ENCODE peak calls at places on chromosomes 1 and 21, in eight cellular contexts. B is RWPE1, R is WTC11, V is A549, G is tibial artery, P is colonic mucosa, A is cardiac muscle cell, O is AG10803. H is an unnamed sample.

GRCh38 chr1:39540504-39541031 is 36.0 kb downstream of the PABPC4 start:
- DNase-seq in A (no peak), O (peak), V (no peak), P (no peak), G (peak), B (no peak), R (no peak), H (no peak)

GRCh38 chr1:119188926-119189325 is 48.5 kb upstream of the WARS2 start:
- DNase-seq in O (peak), P (no peak), B (no peak), G (no peak), A (no peak), R (no peak), V (no peak), H (no peak)

GRCh38 chr1:197910120-197911110 is 6.8 kb upstream of the LHX9 start:
- DNase-seq in R (no peak), P (no peak), O (no peak), A (no peak), V (no peak), B (no peak), G (no peak), H (peak)

GRCh38 chr21:44875341-44875740 is 1.9 kb upstream of the PTTG1IP start:
- DNase-seq in O (peak), G (no peak), P (no peak), A (no peak), R (no peak), V (no peak), B (no peak), H (no peak)

GRCh38 chr21:33201945-33202344 is 27.8 kb upstream of the IFNAR2 start:
- DNase-seq in P (peak), O (peak), V (no peak), A (no peak), G (no peak), R (no peak), B (no peak), H (no peak)

GRCh38 chr1:17755120-17755519 is at the start of gene ACTL8:
- DNase-seq in R (peak), A (no peak), O (no peak), B (no peak), P (no peak), G (no peak), V (no peak), H (no peak)

GRCh38 chr1:116311756-116312691 is 61.0 kb upstream of the ATP1A1 start:
- DNase-seq in R (no peak), O (no peak), A (no peak), P (peak), B (peak), V (no peak), G (no peak), H (no peak)

GRCh38 chr1:156076609-156077429 is 5.4 kb downstream of the MEX3A start:
- DNase-seq in O (no peak), G (no peak), A (no peak), R (peak), V (no peak), P (no peak), B (no peak), H (peak)

GRCh38 chr1:153353226-153353947 is 4.3 kb upstream of the S100A9 start:
- DNase-seq in G (no peak), R (peak), O (no peak), V (peak), B (peak), A (peak), P (peak), H (peak)

GRCh38 chr1:243270097-243270864 is 14.4 kb downstream of the SDCCAG8 start:
- DNase-seq in A (no peak), G (no peak), V (no peak), P (no peak), O (no peak), B (no peak), R (no peak), H (no peak)

GRCh38 chr1:209673631-209674417 is 1.4 kb upstream of the G0S2 start:
- DNase-seq in V (no peak), B (no peak), G (no peak), R (no peak), A (no peak), P (peak), O (peak), H (no peak)

GRCh38 chr1:78240755-78241154 is 195.0 kb downstream of the GIPC2 start:
- DNase-seq in G (no peak), R (no peak), A (no peak), V (no peak), B (no peak), P (no peak), O (peak), H (no peak)

GRCh38 chr1:155179107-155180031 is 5.7 kb downstream of the TRIM46 start:
- DNase-seq in G (peak), V (no peak), P (peak), R (no peak), A (no peak), B (no peak), O (no peak), H (no peak)

GRCh38 chr1:107934573-107934972 is 30.4 kb downstream of the VAV3 start:
- DNase-seq in V (no peak), R (no peak), O (peak), B (no peak), G (no peak), P (no peak), A (no peak), H (no peak)

GRCh38 chr21:45986316-45987051 is 4.9 kb downstream of the COL6A1 start:
- DNase-seq in V (no peak), O (no peak), G (peak), P (no peak), A (no peak), B (no peak), R (peak), H (no peak)

GRCh38 chr1:50610563-50610962 is 187.3 kb upstream of the DMRTA2 start:
- DNase-seq in V (no peak), R (no peak), A (no peak), O (no peak), P (no peak), B (no peak), G (no peak), H (no peak)

GRCh38 chr21:18251065-18251464 is 6.4 kb downstream of the CHODL start:
- DNase-seq in R (no peak), G (no peak), B (no peak), P (no peak), A (no peak), V (no peak), O (no peak), H (no peak)

GRCh38 chr1:10835423-10836421 is 39.3 kb upstream of the CASZ1 start:
- DNase-seq in B (peak), G (no peak), R (peak), V (no peak), P (peak), A (peak), O (peak), H (peak)

GRCh38 chr1:186849824-186850223 is 21.1 kb downstream of the PLA2G4A start:
- DNase-seq in G (no peak), P (no peak), A (no peak), R (no peak), B (no peak), V (no peak), O (no peak), H (no peak)

GRCh38 chr1:93108335-93108734 is 29.3 kb downstream of the MTF2 start:
- DNase-seq in B (no peak), G (no peak), A (no peak), V (no peak), O (no peak), P (no peak), R (no peak), H (no peak)

GRCh38 chr1:183989604-183990003 is 47.9 kb downstream of the COLGALT2 start:
- DNase-seq in P (no peak), O (no peak), G (no peak), A (no peak), B (no peak), V (no peak), R (no peak), H (no peak)

GRCh38 chr1:204830671-204831585 is 39.7 kb upstream of the NFASC start:
- DNase-seq in P (no peak), R (no peak), O (no peak), A (peak), G (no peak), B (no peak), V (no peak), H (no peak)

GRCh38 chr1:204821924-204822323 is 48.7 kb upstream of the NFASC start:
- DNase-seq in A (no peak), B (no peak), G (no peak), O (no peak), V (no peak), P (no peak), R (no peak), H (no peak)

GRCh38 chr1:204829133-204829532 is 41.5 kb upstream of the NFASC start:
- DNase-seq in V (no peak), O (no peak), R (no peak), A (no peak), P (no peak), B (no peak), G (no peak), H (no peak)

GRCh38 chr1:204828352-204828850 is 42.3 kb upstream of the NFASC start:
- DNase-seq in R (peak), A (peak), B (peak), V (peak), G (peak), P (peak), O (peak), H (peak)

DNA sequence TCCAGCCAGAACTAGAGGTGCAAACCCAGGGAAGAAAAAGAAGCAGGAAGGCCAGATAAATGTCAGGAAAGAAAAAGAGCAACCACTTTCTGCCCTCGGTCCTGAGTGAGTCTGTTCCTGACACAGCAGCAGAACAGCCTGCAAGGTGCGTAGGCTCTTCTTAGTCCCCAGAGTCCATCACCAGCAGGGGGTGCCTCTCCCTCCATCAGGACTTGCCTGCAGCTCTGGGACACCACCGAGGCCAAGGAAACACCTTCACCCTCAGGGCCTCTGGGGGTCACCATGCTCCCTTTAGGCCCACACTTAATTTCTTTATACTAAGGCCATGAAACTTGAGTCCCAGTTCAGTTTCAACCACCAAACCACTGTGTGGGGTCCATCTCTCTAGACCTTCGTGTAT is 43.7 kb upstream of the NFASC start:
- DNase-seq in A (peak), P (peak), B (no peak), V (peak), O (peak), G (no peak), R (peak), H (peak)
- TF ChIP-seq CTCF in A (no peak), P (peak), B (no peak), V (peak), O (peak), G (no peak), R (no peak), H (no peak)

DNA sequence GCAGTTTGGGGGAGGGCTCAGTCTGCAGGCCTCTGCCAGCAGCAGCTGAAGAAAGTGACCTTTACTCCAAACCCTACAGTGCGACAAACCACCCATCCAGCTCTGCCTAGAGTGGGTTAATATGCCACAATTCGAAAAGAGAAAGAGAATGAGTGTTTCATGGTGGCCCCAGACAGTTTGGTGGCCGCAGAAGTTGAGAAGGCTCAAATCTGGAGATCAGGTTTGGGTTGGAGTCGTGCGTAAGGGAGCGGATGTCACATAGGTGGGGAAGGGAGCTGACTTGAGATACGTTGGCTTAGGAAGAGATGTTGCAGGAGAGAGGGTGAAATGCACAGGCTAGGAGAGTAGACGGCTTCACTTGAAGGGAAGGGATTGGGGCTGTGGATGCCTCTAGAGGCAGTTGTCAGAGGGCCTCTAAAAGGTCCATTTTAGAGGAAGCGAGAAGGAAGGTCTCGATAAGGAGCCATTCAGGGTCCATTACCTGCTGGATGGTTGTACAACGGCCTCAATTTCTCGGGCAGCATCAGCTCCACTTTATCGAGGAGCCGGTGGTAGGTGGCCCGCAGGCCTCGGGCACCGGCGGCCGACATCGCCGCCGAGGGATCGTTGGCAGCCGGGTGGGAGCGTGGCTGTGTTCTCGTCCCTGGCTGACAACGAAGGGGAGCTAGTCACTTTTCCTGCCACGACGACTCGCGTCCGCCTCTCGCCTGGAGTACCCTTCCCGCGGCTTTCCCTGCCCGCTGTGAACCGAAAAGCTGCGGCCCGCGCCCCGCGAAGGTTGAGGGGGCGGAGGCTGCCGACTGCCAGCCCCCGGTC is 1.0 kb upstream of the DCAF6 start:
- DNase-seq in V (peak), P (peak), A (no peak), O (peak), R (no peak), B (peak), G (no peak), H (peak)
- TF ChIP-seq CTCF in V (no peak), P (no peak), A (no peak), O (no peak), R (no peak), B (no peak), G (no peak), H (no peak)

DNA sequence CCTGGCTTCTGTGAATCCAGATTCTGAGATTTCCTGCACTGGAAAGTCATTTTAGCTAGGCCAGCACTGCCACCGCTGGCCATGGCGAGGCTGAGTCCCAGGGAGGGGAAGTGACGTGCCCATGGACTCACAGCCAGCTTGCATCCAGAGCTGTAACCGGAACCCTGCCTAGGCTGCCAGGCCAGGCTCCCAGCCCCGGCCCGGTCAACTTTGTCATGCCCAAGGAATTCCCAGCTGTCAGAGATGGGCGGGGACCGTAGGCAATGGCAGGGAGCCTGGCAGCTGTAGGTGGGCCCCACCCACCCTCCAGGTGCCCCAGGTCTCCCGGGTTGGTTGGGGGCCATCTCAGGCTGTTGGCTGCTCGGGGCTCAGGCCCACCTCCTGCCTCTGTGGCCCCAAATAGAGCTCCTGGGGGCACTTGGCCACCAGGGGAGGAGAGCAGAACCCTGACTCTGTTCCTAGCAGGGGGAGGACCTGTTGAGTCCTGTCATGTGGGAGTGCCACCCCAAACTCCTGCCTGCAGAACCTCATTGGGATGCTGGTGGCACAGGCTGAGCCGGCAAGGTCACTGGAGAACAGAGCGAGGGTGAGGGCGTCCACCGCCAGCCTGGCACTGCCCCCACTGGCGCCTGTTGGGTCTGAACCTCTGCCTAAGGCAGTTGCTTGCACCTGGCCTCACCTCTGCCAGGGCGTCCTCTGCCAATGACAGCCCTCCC is 57.8 kb downstream of the FOXO6 start:
- DNase-seq in A (no peak), G (peak), V (peak), R (no peak), P (peak), B (peak), O (peak), H (no peak)
- TF ChIP-seq CTCF in A (peak), G (no peak), V (no peak), R (no peak), P (no peak), B (peak), O (peak), H (no peak)

GRCh38 chr1:205475855-205476254 is 20.0 kb upstream of the BLACAT1 start:
- DNase-seq in V (no peak), A (no peak), G (no peak), B (no peak), O (no peak), P (no peak), R (no peak), H (no peak)

GRCh38 chr1:205477759-205478247 is 22.0 kb upstream of the BLACAT1 start:
- DNase-seq in V (peak), G (peak), P (peak), R (no peak), A (no peak), O (peak), B (peak), H (no peak)

GRCh38 chr1:205477121-205477758 is 21.4 kb upstream of the BLACAT1 start:
- DNase-seq in A (no peak), O (no peak), B (peak), V (no peak), R (peak), G (no peak), P (no peak), H (no peak)

GRCh38 chr1:205474571-205474970 is 18.7 kb upstream of the BLACAT1 start:
- DNase-seq in B (no peak), A (no peak), P (no peak), O (no peak), V (no peak), R (no peak), G (no peak), H (no peak)

DNA sequence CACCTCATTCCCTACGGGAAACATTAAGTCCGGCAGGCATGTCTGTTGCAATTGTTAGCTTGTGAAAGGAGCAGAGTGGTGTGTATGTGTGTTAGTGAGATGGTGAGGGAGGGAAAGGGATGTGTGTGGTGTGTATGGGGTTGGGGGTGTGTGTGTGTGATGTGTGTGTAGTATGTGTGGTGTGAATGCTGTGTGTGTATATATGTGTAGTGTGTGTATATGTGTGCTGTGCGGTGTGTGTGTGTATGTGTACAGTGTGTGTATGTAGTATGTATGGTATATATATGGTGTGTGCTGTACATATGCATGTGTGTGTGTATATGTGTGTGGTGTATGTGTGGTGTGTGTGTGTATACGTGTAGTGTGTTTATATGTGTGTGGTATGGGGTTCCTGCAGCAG is 20.8 kb upstream of the BLACAT1 start:
- DNase-seq in O (no peak), G (no peak), V (no peak), B (no peak), P (no peak), A (no peak), R (no peak), H (no peak)
- TF ChIP-seq CTCF in O (no peak), G (no peak), V (no peak), B (no peak), P (no peak), A (no peak), R (no peak), H (no peak)

GRCh38 chr1:48356901-48357300 is 115.1 kb downstream of the SPATA6 start:
- DNase-seq in A (no peak), B (no peak), O (no peak), G (no peak), P (no peak), R (no peak), V (no peak), H (no peak)
- TF ChIP-seq CTCF in A (peak), B (no peak), O (peak), G (no peak), P (no peak), R (no peak), V (no peak), H (no peak)